ENCODE peak calls at places on chromosome 19, in nine cellular contexts. D is fibroblast of lung; S is GM12865; P is CD8-positive, alpha-beta T cell; W is AG04450; Z is fibroblast of mammary gland; Q is PC-3; T is choroid plexus epithelial cell; F is left lung. G is an unnamed sample.

GRCh38 chr19:41734585-41734984 is 20.7 kb upstream of the CEACAM6 start:
- DNase-seq in D (no peak), S (no peak), P (no peak), W (no peak), Z (no peak), Q (peak), T (no peak), F (peak), G (no peak)

GRCh38 chr19:5108123-5108613 is 139.3 kb downstream of the KDM4B start:
- DNase-seq in D (no peak), S (no peak), P (no peak), W (no peak), Z (no peak), Q (no peak), T (no peak), F (no peak), G (no peak)

GRCh38 chr19:2290441-2291184 is 8.6 kb upstream of the PEAK3 start:
- DNase-seq in D (no peak), S (peak), P (no peak), W (no peak), Z (no peak), Q (no peak), T (no peak), F (peak), G (no peak)

GRCh38 chr19:4442846-4443146 is 14.8 kb downstream of the UBXN6 start:
- DNase-seq in D (no peak), S (no peak), P (no peak), W (no peak), Z (no peak), Q (no peak), T (no peak), F (no peak), G (no peak)

GRCh38 chr19:13487985-13488384 is 18.3 kb downstream of the CACNA1A start:
- DNase-seq in D (no peak), S (no peak), P (no peak), W (no peak), Z (no peak), Q (no peak), T (no peak), F (no peak), G (no peak)

GRCh38 chr19:3695986-3696659 is 4.1 kb downstream of the PIP5K1C start:
- DNase-seq in D (no peak), S (no peak), P (no peak), W (no peak), Z (no peak), Q (no peak), T (no peak), F (no peak), G (no peak)

GRCh38 chr19:56877069-56877715 is 36.7 kb upstream of the PEG3 start:
- DNase-seq in D (no peak), S (no peak), P (no peak), W (no peak), Z (no peak), Q (no peak), T (no peak), F (no peak), G (no peak)

GRCh38 chr19:3125900-3126524 is 9.8 kb upstream of the GNA15 start:
- DNase-seq in D (peak), S (peak), P (peak), W (no peak), Z (peak), Q (peak), T (peak), F (peak), G (peak)

GRCh38 chr19:21698215-21698614 is 69.2 kb downstream of the ZNF100 start:
- DNase-seq in D (peak), S (no peak), P (no peak), W (no peak), Z (peak), Q (peak), T (peak), F (no peak), G (peak)

GRCh38 chr19:49145485-49146407 is 9.4 kb downstream of the HRC start:
- DNase-seq in D (peak), S (peak), P (peak), W (no peak), Z (peak), Q (peak), T (peak), F (peak), G (peak)

GRCh38 chr19:49132974-49133609 is 13.7 kb downstream of the PPFIA3 start:
- DNase-seq in D (no peak), S (no peak), P (no peak), W (no peak), Z (no peak), Q (no peak), T (no peak), F (no peak), G (no peak)

GRCh38 chr19:13207237-13208130 is 57.3 kb downstream of the IER2 start:
- DNase-seq in D (no peak), S (peak), P (no peak), W (no peak), Z (peak), Q (no peak), T (no peak), F (peak), G (no peak)

GRCh38 chr19:50377051-50377441 is 789 bp downstream of the NR1H2 start:
- DNase-seq in D (no peak), S (no peak), P (no peak), W (no peak), Z (peak), Q (peak), T (peak), F (no peak), G (no peak)

GRCh38 chr19:8988204-8988603 is 22.0 kb downstream of the MUC16 start:
- DNase-seq in D (no peak), S (no peak), P (no peak), W (no peak), Z (no peak), Q (peak), T (no peak), F (no peak), G (no peak)

GRCh38 chr19:33186835-33187540 is 7.1 kb upstream of the LRP3 start:
- DNase-seq in D (no peak), S (no peak), P (no peak), W (no peak), Z (no peak), Q (no peak), T (no peak), F (no peak), G (no peak)

GRCh38 chr19:44726465-44726864 is 22.0 kb upstream of the BCL3 start:
- DNase-seq in D (no peak), S (no peak), P (no peak), W (no peak), Z (no peak), Q (no peak), T (no peak), F (no peak), G (no peak)

GRCh38 chr19:44570984-44571684 is 41.7 kb upstream of the CEACAM20 start:
- DNase-seq in D (peak), S (peak), P (peak), W (peak), Z (peak), Q (peak), T (peak), F (no peak), G (peak)

GRCh38 chr19:48152552-48152951 is 17.6 kb downstream of the LIG1 start:
- DNase-seq in D (peak), S (peak), P (peak), W (peak), Z (peak), Q (peak), T (peak), F (peak), G (peak)

GRCh38 chr19:7701654-7702457 is at the start of gene FCER2:
- DNase-seq in D (no peak), S (peak), P (no peak), W (no peak), Z (no peak), Q (no peak), T (no peak), F (no peak), G (no peak)

GRCh38 chr19:4139614-4140236 is 13.7 kb upstream of the CREB3L3 start:
- DNase-seq in D (peak), S (peak), P (peak), W (no peak), Z (peak), Q (peak), T (peak), F (peak), G (peak)

GRCh38 chr19:57888494-57889231 is at the start of gene ZNF814:
- DNase-seq in D (peak), S (peak), P (peak), W (peak), Z (peak), Q (no peak), T (peak), F (peak), G (peak)

GRCh38 chr19:45200614-45201013 is 22.0 kb downstream of the BLOC1S3 start:
- DNase-seq in D (peak), S (no peak), P (no peak), W (no peak), Z (peak), Q (no peak), T (peak), F (no peak), G (peak)

GRCh38 chr19:12773571-12773970 is 1.8 kb downstream of the HOOK2 start:
- DNase-seq in D (no peak), S (no peak), P (no peak), W (no peak), Z (peak), Q (peak), T (peak), F (no peak), G (peak)

GRCh38 chr19:55549500-55550320 is 4.4 kb upstream of the SBK3 start:
- DNase-seq in D (peak), S (no peak), P (no peak), W (peak), Z (peak), Q (peak), T (peak), F (no peak), G (peak)

GRCh38 chr19:56403261-56403660 is 871 bp upstream of the ZNF583 start:
- DNase-seq in D (peak), S (peak), P (no peak), W (peak), Z (no peak), Q (no peak), T (peak), F (no peak), G (peak)

GRCh38 chr19:38928406-38929001 is 2.1 kb downstream of the SARS2 start:
- DNase-seq in D (no peak), S (no peak), P (no peak), W (no peak), Z (no peak), Q (no peak), T (no peak), F (no peak), G (no peak)

GRCh38 chr19:39362682-39363657 is 20.7 kb downstream of the SAMD4B start:
- DNase-seq in D (peak), S (no peak), P (no peak), W (no peak), Z (peak), Q (peak), T (peak), F (no peak), G (peak)

GRCh38 chr19:566403-566802 is 6.0 kb upstream of the BSG start:
- DNase-seq in D (no peak), S (no peak), P (no peak), W (no peak), Z (peak), Q (no peak), T (no peak), F (no peak), G (peak)

GRCh38 chr19:40578442-40578908 is 1.8 kb downstream of the SHKBP1 start:
- DNase-seq in D (peak), S (peak), P (no peak), W (no peak), Z (peak), Q (peak), T (peak), F (no peak), G (no peak)

GRCh38 chr19:1873524-1874473 is 10.4 kb upstream of the KLF16 start:
- DNase-seq in D (no peak), S (no peak), P (no peak), W (no peak), Z (peak), Q (no peak), T (no peak), F (no peak), G (no peak)

GRCh38 chr19:56258272-56258671 is 14.3 kb upstream of the EDDM13 start:
- DNase-seq in D (no peak), S (no peak), P (no peak), W (no peak), Z (no peak), Q (no peak), T (no peak), F (no peak), G (no peak)

GRCh38 chr19:45514376-45515051 is 7.2 kb downstream of the VASP start:
- DNase-seq in D (no peak), S (no peak), P (no peak), W (no peak), Z (no peak), Q (no peak), T (no peak), F (peak), G (no peak)

GRCh38 chr19:8208710-8209110 is 460 bp upstream of the CERS4 start:
- DNase-seq in D (no peak), S (no peak), P (no peak), W (no peak), Z (no peak), Q (no peak), T (no peak), F (peak), G (no peak)

GRCh38 chr19:42325896-42326771 is 699 bp downstream of the MEGF8 start:
- DNase-seq in D (no peak), S (peak), P (peak), W (no peak), Z (no peak), Q (no peak), T (no peak), F (no peak), G (no peak)

GRCh38 chr19:1311543-1312091 is 25.9 kb downstream of the EFNA2 start:
- DNase-seq in D (no peak), S (no peak), P (no peak), W (no peak), Z (no peak), Q (no peak), T (no peak), F (no peak), G (no peak)

GRCh38 chr19:33048806-33049676 is 15.6 kb downstream of the RHPN2 start:
- DNase-seq in D (peak), S (no peak), P (no peak), W (no peak), Z (no peak), Q (peak), T (no peak), F (no peak), G (peak)

GRCh38 chr19:5097959-5098623 is 129.2 kb downstream of the KDM4B start:
- DNase-seq in D (no peak), S (no peak), P (no peak), W (no peak), Z (no peak), Q (no peak), T (peak), F (no peak), G (no peak)

GRCh38 chr19:4454952-4455738 is 2.4 kb downstream of the UBXN6 start:
- DNase-seq in D (peak), S (no peak), P (no peak), W (no peak), Z (peak), Q (no peak), T (peak), F (no peak), G (peak)

GRCh38 chr19:35114656-35115537 is 726 bp upstream of the FXYD3 start:
- DNase-seq in D (peak), S (peak), P (peak), W (no peak), Z (peak), Q (peak), T (peak), F (peak), G (peak)
- H3K4me3 ChIP-seq in D (no peak), S (no peak), P (no peak), W (no peak), Z (no peak), Q (peak), T (no peak), F (peak), G (peak)

DNA sequence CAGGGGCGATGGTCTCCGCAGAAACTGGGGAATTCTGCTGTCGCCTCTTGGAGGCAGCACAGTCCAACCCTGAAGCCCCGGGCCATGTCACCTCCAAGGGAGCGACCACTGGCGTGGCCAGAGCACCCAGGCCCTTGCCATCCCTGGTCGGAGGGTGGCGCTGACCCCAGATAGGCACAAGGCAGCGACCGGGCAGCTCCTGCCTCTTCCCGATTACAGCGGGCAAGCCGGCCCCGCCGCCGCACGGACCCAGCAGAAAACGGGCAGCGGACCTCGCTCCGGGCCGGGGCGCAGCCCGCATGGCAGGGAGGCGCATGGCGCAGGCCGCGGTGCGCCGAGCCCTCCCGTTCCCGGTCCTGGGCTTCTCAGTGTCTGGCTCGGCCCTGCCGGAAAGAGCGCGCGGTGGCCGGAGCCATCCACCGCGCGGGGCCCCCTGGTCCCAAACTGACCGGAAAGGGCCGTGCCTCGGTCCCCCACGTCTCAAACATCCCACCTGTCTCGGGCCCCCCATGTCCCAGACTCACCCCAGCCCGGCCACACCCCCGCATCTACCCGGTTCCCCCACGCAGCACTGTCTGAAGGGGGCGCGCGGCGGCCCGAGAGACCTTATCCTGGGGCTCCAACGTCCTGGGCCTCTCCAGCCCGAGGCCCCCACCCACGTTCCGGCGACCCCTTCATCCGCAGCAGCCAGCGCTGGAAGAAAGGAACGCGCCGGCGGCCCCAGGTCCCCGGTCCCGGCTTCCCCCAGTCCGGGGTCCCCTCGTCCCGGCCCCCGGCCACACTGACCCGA is 725 bp downstream of the CERS1 start:
- DNase-seq in D (peak), S (peak), P (no peak), W (no peak), Z (peak), Q (peak), T (peak), F (no peak), G (peak)
- H3K4me3 ChIP-seq in D (peak), S (no peak), P (no peak), W (peak), Z (peak), Q (peak), T (peak), F (peak), G (peak)

GRCh38 chr19:54209748-54210494 is 9.3 kb downstream of the RPS9 start:
- DNase-seq in D (peak), S (no peak), P (no peak), W (peak), Z (peak), Q (peak), T (peak), F (peak), G (peak)

GRCh38 chr19:54207908-54208783 is 7.5 kb downstream of the RPS9 start:
- DNase-seq in D (peak), S (peak), P (no peak), W (no peak), Z (peak), Q (peak), T (peak), F (peak), G (peak)

GRCh38 chr19:54209058-54209747 is 8.5 kb downstream of the RPS9 start:
- DNase-seq in D (peak), S (peak), P (no peak), W (no peak), Z (no peak), Q (peak), T (peak), F (peak), G (no peak)

GRCh38 chr19:54206831-54207177 is 6.1 kb downstream of the RPS9 start:
- DNase-seq in D (no peak), S (peak), P (no peak), W (no peak), Z (no peak), Q (no peak), T (no peak), F (no peak), G (no peak)

DNA sequence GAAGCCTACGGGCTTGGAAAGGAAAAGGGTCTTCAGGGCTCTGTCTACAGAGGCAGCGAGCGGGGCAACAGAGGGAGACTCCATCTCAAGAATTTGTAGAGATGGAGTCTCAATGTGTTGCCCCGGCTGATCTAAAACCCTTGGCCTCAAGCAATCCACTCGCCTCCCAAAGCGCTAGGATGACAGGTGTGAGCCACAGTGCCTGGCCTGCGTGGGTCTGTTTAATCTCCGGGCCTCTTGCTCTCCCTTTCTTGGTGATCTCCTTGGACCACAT is 8.1 kb downstream of the RPS9 start:
- DNase-seq in D (peak), S (peak), P (no peak), W (no peak), Z (peak), Q (peak), T (no peak), F (no peak), G (no peak)
- H3K4me3 ChIP-seq in D (no peak), S (no peak), P (no peak), W (no peak), Z (no peak), Q (no peak), T (no peak), F (peak), G (peak)

GRCh38 chr19:16327131-16327450 is 2.5 kb downstream of the KLF2 start:
- DNase-seq in D (no peak), S (no peak), P (no peak), W (no peak), Z (no peak), Q (no peak), T (no peak), F (no peak), G (no peak)

GRCh38 chr19:16328824-16329482 is 4.3 kb downstream of the KLF2 start:
- DNase-seq in D (no peak), S (peak), P (no peak), W (no peak), Z (no peak), Q (no peak), T (peak), F (no peak), G (no peak)

GRCh38 chr19:16326401-16327130 is 1.9 kb downstream of the KLF2 start:
- DNase-seq in D (peak), S (peak), P (no peak), W (no peak), Z (no peak), Q (no peak), T (no peak), F (peak), G (no peak)

GRCh38 chr19:16327501-16327900 is 2.9 kb downstream of the KLF2 start:
- DNase-seq in D (no peak), S (no peak), P (no peak), W (no peak), Z (no peak), Q (no peak), T (no peak), F (no peak), G (no peak)

GRCh38 chr19:16327911-16328823 is 3.5 kb downstream of the KLF2 start:
- DNase-seq in D (peak), S (peak), P (no peak), W (peak), Z (peak), Q (no peak), T (peak), F (peak), G (peak)
- H3K4me3 ChIP-seq in D (no peak), S (peak), P (peak), W (peak), Z (no peak), Q (no peak), T (peak), F (peak), G (peak)

GRCh38 chr19:15180451-15181390 is 20.1 kb downstream of the NOTCH3 start:
- DNase-seq in D (no peak), S (no peak), P (no peak), W (no peak), Z (no peak), Q (no peak), T (no peak), F (peak), G (no peak)

GRCh38 chr19:15178629-15179308 is 22.0 kb downstream of the NOTCH3 start:
- DNase-seq in D (no peak), S (no peak), P (no peak), W (no peak), Z (no peak), Q (no peak), T (no peak), F (no peak), G (no peak)

GRCh38 chr19:15173746-15174404 is 26.9 kb downstream of the NOTCH3 start:
- DNase-seq in D (no peak), S (peak), P (no peak), W (no peak), Z (no peak), Q (peak), T (peak), F (no peak), G (no peak)

GRCh38 chr19:15175609-15176008 is 25.2 kb downstream of the NOTCH3 start:
- DNase-seq in D (no peak), S (no peak), P (no peak), W (no peak), Z (no peak), Q (no peak), T (no peak), F (no peak), G (no peak)

GRCh38 chr19:15177269-15178116 is 23.3 kb downstream of the NOTCH3 start:
- DNase-seq in D (peak), S (peak), P (peak), W (no peak), Z (peak), Q (peak), T (peak), F (peak), G (peak)
- H3K4me3 ChIP-seq in D (no peak), S (no peak), P (no peak), W (no peak), Z (no peak), Q (peak), T (peak), F (no peak), G (no peak)

GRCh38 chr19:31537136-31537535 is 187.9 kb upstream of the TSHZ3 start:
- DNase-seq in D (no peak), S (no peak), P (no peak), W (no peak), Z (no peak), Q (no peak), T (no peak), F (no peak), G (no peak)
- H3K4me3 ChIP-seq in D (no peak), S (no peak), P (no peak), W (no peak), Z (no peak), Q (no peak), T (no peak), F (no peak), G (no peak)